ENCODE peak calls at places on chromosomes 5 and 9, in six cellular contexts. One of them, this sample, is unnamed.

GRCh38 chr5:39547548-39548154 is 122.9 kb upstream of the DAB2 start:
- DNase-seq in retinal pigment epithelial cell: peak
- DNase-seq in stimulated activated naive CD4-positive, alpha-beta T cell treated with Interleukin-2 at 50 U/mL for 16 hours: no peak
- DNase-seq in SHP77 treated with DMSO at 0.1 percent for 48 hours: peak
- DNase-seq in breast epithelium: no peak
- DNase-seq in stimulated activated CD8-positive, alpha-beta memory T cell treated with anti-CD3 and anti-CD28 coated beads, Interleukin-7, amount 100 ng/mL, for 4 hours: no peak
- DNase-seq in this sample: no peak

GRCh38 chr5:160183075-160183474 is 46.2 kb upstream of the FABP6 start:
- DNase-seq in SHP77 treated with DMSO at 0.1 percent for 48 hours: no peak
- DNase-seq in stimulated activated naive CD4-positive, alpha-beta T cell treated with Interleukin-2 at 50 U/mL for 16 hours: no peak
- DNase-seq in retinal pigment epithelial cell: no peak
- DNase-seq in breast epithelium: no peak
- DNase-seq in stimulated activated CD8-positive, alpha-beta memory T cell treated with anti-CD3 and anti-CD28 coated beads, Interleukin-7, amount 100 ng/mL, for 4 hours: no peak
- DNase-seq in this sample: no peak

GRCh38 chr9:133502112-133502511 is 22.6 kb downstream of the MYMK start:
- DNase-seq in breast epithelium: no peak
- DNase-seq in stimulated activated CD8-positive, alpha-beta memory T cell treated with anti-CD3 and anti-CD28 coated beads, Interleukin-7, amount 100 ng/mL, for 4 hours: no peak
- DNase-seq in retinal pigment epithelial cell: no peak
- DNase-seq in stimulated activated naive CD4-positive, alpha-beta T cell treated with Interleukin-2 at 50 U/mL for 16 hours: no peak
- DNase-seq in SHP77 treated with DMSO at 0.1 percent for 48 hours: no peak
- DNase-seq in this sample: no peak

GRCh38 chr5:1229822-1230221 is 4.6 kb downstream of the SLC6A18 start:
- DNase-seq in SHP77 treated with DMSO at 0.1 percent for 48 hours: no peak
- DNase-seq in retinal pigment epithelial cell: no peak
- DNase-seq in stimulated activated naive CD4-positive, alpha-beta T cell treated with Interleukin-2 at 50 U/mL for 16 hours: no peak
- DNase-seq in breast epithelium: no peak
- DNase-seq in stimulated activated CD8-positive, alpha-beta memory T cell treated with anti-CD3 and anti-CD28 coated beads, Interleukin-7, amount 100 ng/mL, for 4 hours: no peak
- DNase-seq in this sample: no peak

GRCh38 chr5:68137451-68138190 is 77.9 kb upstream of the PIK3R1 start:
- DNase-seq in retinal pigment epithelial cell: no peak
- DNase-seq in stimulated activated CD8-positive, alpha-beta memory T cell treated with anti-CD3 and anti-CD28 coated beads, Interleukin-7, amount 100 ng/mL, for 4 hours: no peak
- DNase-seq in breast epithelium: no peak
- DNase-seq in stimulated activated naive CD4-positive, alpha-beta T cell treated with Interleukin-2 at 50 U/mL for 16 hours: no peak
- DNase-seq in SHP77 treated with DMSO at 0.1 percent for 48 hours: no peak
- DNase-seq in this sample: no peak

GRCh38 chr9:125889524-125890473 is 142.6 kb downstream of the PBX3 start:
- DNase-seq in stimulated activated naive CD4-positive, alpha-beta T cell treated with Interleukin-2 at 50 U/mL for 16 hours: peak
- DNase-seq in retinal pigment epithelial cell: peak
- DNase-seq in stimulated activated CD8-positive, alpha-beta memory T cell treated with anti-CD3 and anti-CD28 coated beads, Interleukin-7, amount 100 ng/mL, for 4 hours: peak
- DNase-seq in SHP77 treated with DMSO at 0.1 percent for 48 hours: peak
- DNase-seq in breast epithelium: no peak
- DNase-seq in this sample: peak

GRCh38 chr9:5326187-5326586 is 13.5 kb downstream of the RLN1 start:
- DNase-seq in stimulated activated CD8-positive, alpha-beta memory T cell treated with anti-CD3 and anti-CD28 coated beads, Interleukin-7, amount 100 ng/mL, for 4 hours: no peak
- DNase-seq in retinal pigment epithelial cell: no peak
- DNase-seq in SHP77 treated with DMSO at 0.1 percent for 48 hours: no peak
- DNase-seq in stimulated activated naive CD4-positive, alpha-beta T cell treated with Interleukin-2 at 50 U/mL for 16 hours: no peak
- DNase-seq in breast epithelium: no peak
- DNase-seq in this sample: no peak

GRCh38 chr5:71586052-71586940 is 844 bp upstream of the MCCC2 start:
- DNase-seq in stimulated activated CD8-positive, alpha-beta memory T cell treated with anti-CD3 and anti-CD28 coated beads, Interleukin-7, amount 100 ng/mL, for 4 hours: no peak
- DNase-seq in retinal pigment epithelial cell: no peak
- DNase-seq in breast epithelium: no peak
- DNase-seq in stimulated activated naive CD4-positive, alpha-beta T cell treated with Interleukin-2 at 50 U/mL for 16 hours: no peak
- DNase-seq in SHP77 treated with DMSO at 0.1 percent for 48 hours: peak
- DNase-seq in this sample: no peak

GRCh38 chr9:133049043-133049442 is 12.7 kb upstream of the CEL start:
- DNase-seq in stimulated activated naive CD4-positive, alpha-beta T cell treated with Interleukin-2 at 50 U/mL for 16 hours: no peak
- DNase-seq in stimulated activated CD8-positive, alpha-beta memory T cell treated with anti-CD3 and anti-CD28 coated beads, Interleukin-7, amount 100 ng/mL, for 4 hours: no peak
- DNase-seq in SHP77 treated with DMSO at 0.1 percent for 48 hours: no peak
- DNase-seq in retinal pigment epithelial cell: no peak
- DNase-seq in breast epithelium: no peak
- DNase-seq in this sample: no peak

GRCh38 chr5:34743878-34744277 is 87.8 kb downstream of the RAI14 start:
- DNase-seq in stimulated activated naive CD4-positive, alpha-beta T cell treated with Interleukin-2 at 50 U/mL for 16 hours: no peak
- DNase-seq in breast epithelium: no peak
- DNase-seq in retinal pigment epithelial cell: peak
- DNase-seq in SHP77 treated with DMSO at 0.1 percent for 48 hours: no peak
- DNase-seq in stimulated activated CD8-positive, alpha-beta memory T cell treated with anti-CD3 and anti-CD28 coated beads, Interleukin-7, amount 100 ng/mL, for 4 hours: no peak
- DNase-seq in this sample: no peak

GRCh38 chr9:93813687-93814560 is 141.2 kb downstream of the BARX1 start:
- DNase-seq in stimulated activated CD8-positive, alpha-beta memory T cell treated with anti-CD3 and anti-CD28 coated beads, Interleukin-7, amount 100 ng/mL, for 4 hours: no peak
- DNase-seq in stimulated activated naive CD4-positive, alpha-beta T cell treated with Interleukin-2 at 50 U/mL for 16 hours: no peak
- DNase-seq in SHP77 treated with DMSO at 0.1 percent for 48 hours: peak
- DNase-seq in retinal pigment epithelial cell: no peak
- DNase-seq in breast epithelium: no peak
- DNase-seq in this sample: peak

GRCh38 chr9:34891386-34891785 is 66.7 kb upstream of the PHF24 start:
- DNase-seq in stimulated activated CD8-positive, alpha-beta memory T cell treated with anti-CD3 and anti-CD28 coated beads, Interleukin-7, amount 100 ng/mL, for 4 hours: no peak
- DNase-seq in breast epithelium: no peak
- DNase-seq in SHP77 treated with DMSO at 0.1 percent for 48 hours: no peak
- DNase-seq in retinal pigment epithelial cell: no peak
- DNase-seq in stimulated activated naive CD4-positive, alpha-beta T cell treated with Interleukin-2 at 50 U/mL for 16 hours: no peak
- DNase-seq in this sample: no peak

GRCh38 chr5:109837226-109837861 is 147.6 kb downstream of the MAN2A1 start:
- DNase-seq in breast epithelium: no peak
- DNase-seq in retinal pigment epithelial cell: no peak
- DNase-seq in stimulated activated CD8-positive, alpha-beta memory T cell treated with anti-CD3 and anti-CD28 coated beads, Interleukin-7, amount 100 ng/mL, for 4 hours: no peak
- DNase-seq in stimulated activated naive CD4-positive, alpha-beta T cell treated with Interleukin-2 at 50 U/mL for 16 hours: no peak
- DNase-seq in SHP77 treated with DMSO at 0.1 percent for 48 hours: no peak
- DNase-seq in this sample: no peak

GRCh38 chr5:101163088-101163487 is 260.0 kb upstream of the ST8SIA4 start:
- DNase-seq in breast epithelium: no peak
- DNase-seq in stimulated activated CD8-positive, alpha-beta memory T cell treated with anti-CD3 and anti-CD28 coated beads, Interleukin-7, amount 100 ng/mL, for 4 hours: no peak
- DNase-seq in stimulated activated naive CD4-positive, alpha-beta T cell treated with Interleukin-2 at 50 U/mL for 16 hours: no peak
- DNase-seq in retinal pigment epithelial cell: no peak
- DNase-seq in SHP77 treated with DMSO at 0.1 percent for 48 hours: no peak
- DNase-seq in this sample: no peak

GRCh38 chr9:87771251-87772006 is 45.5 kb downstream of the CTSL start:
- DNase-seq in SHP77 treated with DMSO at 0.1 percent for 48 hours: no peak
- DNase-seq in retinal pigment epithelial cell: no peak
- DNase-seq in stimulated activated naive CD4-positive, alpha-beta T cell treated with Interleukin-2 at 50 U/mL for 16 hours: no peak
- DNase-seq in stimulated activated CD8-positive, alpha-beta memory T cell treated with anti-CD3 and anti-CD28 coated beads, Interleukin-7, amount 100 ng/mL, for 4 hours: no peak
- DNase-seq in breast epithelium: no peak
- DNase-seq in this sample: no peak

GRCh38 chr9:137077010-137077747 is at the start of gene UAP1L1:
- DNase-seq in retinal pigment epithelial cell: no peak
- DNase-seq in stimulated activated CD8-positive, alpha-beta memory T cell treated with anti-CD3 and anti-CD28 coated beads, Interleukin-7, amount 100 ng/mL, for 4 hours: no peak
- DNase-seq in SHP77 treated with DMSO at 0.1 percent for 48 hours: no peak
- DNase-seq in breast epithelium: no peak
- DNase-seq in stimulated activated naive CD4-positive, alpha-beta T cell treated with Interleukin-2 at 50 U/mL for 16 hours: peak
- DNase-seq in this sample: peak

GRCh38 chr5:134509308-134510040 is 16.0 kb upstream of the JADE2 start:
- DNase-seq in stimulated activated naive CD4-positive, alpha-beta T cell treated with Interleukin-2 at 50 U/mL for 16 hours: no peak
- DNase-seq in retinal pigment epithelial cell: no peak
- DNase-seq in stimulated activated CD8-positive, alpha-beta memory T cell treated with anti-CD3 and anti-CD28 coated beads, Interleukin-7, amount 100 ng/mL, for 4 hours: no peak
- DNase-seq in breast epithelium: peak
- DNase-seq in SHP77 treated with DMSO at 0.1 percent for 48 hours: no peak
- DNase-seq in this sample: no peak

GRCh38 chr9:124357591-124358361 is 57.5 kb downstream of the PSMB7 start:
- DNase-seq in retinal pigment epithelial cell: peak
- DNase-seq in SHP77 treated with DMSO at 0.1 percent for 48 hours: no peak
- DNase-seq in stimulated activated CD8-positive, alpha-beta memory T cell treated with anti-CD3 and anti-CD28 coated beads, Interleukin-7, amount 100 ng/mL, for 4 hours: no peak
- DNase-seq in breast epithelium: no peak
- DNase-seq in stimulated activated naive CD4-positive, alpha-beta T cell treated with Interleukin-2 at 50 U/mL for 16 hours: no peak
- DNase-seq in this sample: no peak

GRCh38 chr5:135064235-135064570 is 30.2 kb upstream of the PITX1 start:
- DNase-seq in stimulated activated CD8-positive, alpha-beta memory T cell treated with anti-CD3 and anti-CD28 coated beads, Interleukin-7, amount 100 ng/mL, for 4 hours: no peak
- DNase-seq in stimulated activated naive CD4-positive, alpha-beta T cell treated with Interleukin-2 at 50 U/mL for 16 hours: no peak
- DNase-seq in breast epithelium: no peak
- DNase-seq in retinal pigment epithelial cell: no peak
- DNase-seq in SHP77 treated with DMSO at 0.1 percent for 48 hours: no peak
- DNase-seq in this sample: no peak

GRCh38 chr9:119500072-119500771 is 131.0 kb upstream of the BRINP1 start:
- DNase-seq in breast epithelium: no peak
- DNase-seq in stimulated activated naive CD4-positive, alpha-beta T cell treated with Interleukin-2 at 50 U/mL for 16 hours: no peak
- DNase-seq in stimulated activated CD8-positive, alpha-beta memory T cell treated with anti-CD3 and anti-CD28 coated beads, Interleukin-7, amount 100 ng/mL, for 4 hours: no peak
- DNase-seq in SHP77 treated with DMSO at 0.1 percent for 48 hours: no peak
- DNase-seq in retinal pigment epithelial cell: no peak
- DNase-seq in this sample: no peak

GRCh38 chr9:125748511-125749099 is 1.4 kb downstream of the PBX3 start:
- DNase-seq in stimulated activated CD8-positive, alpha-beta memory T cell treated with anti-CD3 and anti-CD28 coated beads, Interleukin-7, amount 100 ng/mL, for 4 hours: no peak
- DNase-seq in stimulated activated naive CD4-positive, alpha-beta T cell treated with Interleukin-2 at 50 U/mL for 16 hours: no peak
- DNase-seq in breast epithelium: no peak
- DNase-seq in SHP77 treated with DMSO at 0.1 percent for 48 hours: no peak
- DNase-seq in retinal pigment epithelial cell: no peak
- DNase-seq in this sample: no peak

GRCh38 chr5:62306494-62307363 is 723 bp downstream of the KIF2A start:
- DNase-seq in stimulated activated naive CD4-positive, alpha-beta T cell treated with Interleukin-2 at 50 U/mL for 16 hours: peak
- DNase-seq in stimulated activated CD8-positive, alpha-beta memory T cell treated with anti-CD3 and anti-CD28 coated beads, Interleukin-7, amount 100 ng/mL, for 4 hours: peak
- DNase-seq in retinal pigment epithelial cell: no peak
- DNase-seq in SHP77 treated with DMSO at 0.1 percent for 48 hours: peak
- DNase-seq in breast epithelium: peak
- DNase-seq in this sample: peak

GRCh38 chr9:98995059-98995665 is 51.5 kb downstream of the COL15A1 start:
- DNase-seq in SHP77 treated with DMSO at 0.1 percent for 48 hours: no peak
- DNase-seq in stimulated activated naive CD4-positive, alpha-beta T cell treated with Interleukin-2 at 50 U/mL for 16 hours: no peak
- DNase-seq in breast epithelium: no peak
- DNase-seq in stimulated activated CD8-positive, alpha-beta memory T cell treated with anti-CD3 and anti-CD28 coated beads, Interleukin-7, amount 100 ng/mL, for 4 hours: no peak
- DNase-seq in retinal pigment epithelial cell: no peak
- DNase-seq in this sample: no peak

GRCh38 chr5:56212127-56212879 is 20.8 kb downstream of the ANKRD55 start:
- DNase-seq in retinal pigment epithelial cell: no peak
- DNase-seq in stimulated activated CD8-positive, alpha-beta memory T cell treated with anti-CD3 and anti-CD28 coated beads, Interleukin-7, amount 100 ng/mL, for 4 hours: no peak
- DNase-seq in SHP77 treated with DMSO at 0.1 percent for 48 hours: no peak
- DNase-seq in breast epithelium: no peak
- DNase-seq in stimulated activated naive CD4-positive, alpha-beta T cell treated with Interleukin-2 at 50 U/mL for 16 hours: no peak
- DNase-seq in this sample: no peak

GRCh38 chr5:149439899-149440655 is 61.0 kb upstream of the IL17B start:
- DNase-seq in stimulated activated naive CD4-positive, alpha-beta T cell treated with Interleukin-2 at 50 U/mL for 16 hours: peak
- DNase-seq in breast epithelium: peak
- DNase-seq in SHP77 treated with DMSO at 0.1 percent for 48 hours: peak
- DNase-seq in retinal pigment epithelial cell: peak
- DNase-seq in stimulated activated CD8-positive, alpha-beta memory T cell treated with anti-CD3 and anti-CD28 coated beads, Interleukin-7, amount 100 ng/mL, for 4 hours: no peak
- DNase-seq in this sample: no peak

GRCh38 chr5:141960018-141960417 is 2.0 kb upstream of the PCDH12 start:
- DNase-seq in stimulated activated CD8-positive, alpha-beta memory T cell treated with anti-CD3 and anti-CD28 coated beads, Interleukin-7, amount 100 ng/mL, for 4 hours: no peak
- DNase-seq in retinal pigment epithelial cell: no peak
- DNase-seq in stimulated activated naive CD4-positive, alpha-beta T cell treated with Interleukin-2 at 50 U/mL for 16 hours: no peak
- DNase-seq in breast epithelium: no peak
- DNase-seq in SHP77 treated with DMSO at 0.1 percent for 48 hours: peak
- DNase-seq in this sample: no peak

GRCh38 chr9:98226516-98226915 is 28.9 kb downstream of the TBC1D2 start:
- DNase-seq in SHP77 treated with DMSO at 0.1 percent for 48 hours: no peak
- DNase-seq in stimulated activated CD8-positive, alpha-beta memory T cell treated with anti-CD3 and anti-CD28 coated beads, Interleukin-7, amount 100 ng/mL, for 4 hours: no peak
- DNase-seq in breast epithelium: no peak
- DNase-seq in retinal pigment epithelial cell: no peak
- DNase-seq in stimulated activated naive CD4-positive, alpha-beta T cell treated with Interleukin-2 at 50 U/mL for 16 hours: no peak
- DNase-seq in this sample: no peak

GRCh38 chr9:76475691-76476090 is 16.7 kb downstream of the GCNT1 start:
- DNase-seq in retinal pigment epithelial cell: no peak
- DNase-seq in stimulated activated CD8-positive, alpha-beta memory T cell treated with anti-CD3 and anti-CD28 coated beads, Interleukin-7, amount 100 ng/mL, for 4 hours: no peak
- DNase-seq in SHP77 treated with DMSO at 0.1 percent for 48 hours: no peak
- DNase-seq in breast epithelium: no peak
- DNase-seq in stimulated activated naive CD4-positive, alpha-beta T cell treated with Interleukin-2 at 50 U/mL for 16 hours: no peak
- DNase-seq in this sample: no peak

GRCh38 chr9:137815256-137816255 is 62.0 kb upstream of the CACNA1B start:
- DNase-seq in stimulated activated CD8-positive, alpha-beta memory T cell treated with anti-CD3 and anti-CD28 coated beads, Interleukin-7, amount 100 ng/mL, for 4 hours: no peak
- DNase-seq in SHP77 treated with DMSO at 0.1 percent for 48 hours: no peak
- DNase-seq in retinal pigment epithelial cell: no peak
- DNase-seq in stimulated activated naive CD4-positive, alpha-beta T cell treated with Interleukin-2 at 50 U/mL for 16 hours: no peak
- DNase-seq in breast epithelium: peak
- DNase-seq in this sample: no peak

GRCh38 chr9:69376651-69377050 is 51.6 kb downstream of the ENTREP1 start:
- DNase-seq in stimulated activated CD8-positive, alpha-beta memory T cell treated with anti-CD3 and anti-CD28 coated beads, Interleukin-7, amount 100 ng/mL, for 4 hours: no peak
- DNase-seq in breast epithelium: no peak
- DNase-seq in SHP77 treated with DMSO at 0.1 percent for 48 hours: no peak
- DNase-seq in stimulated activated naive CD4-positive, alpha-beta T cell treated with Interleukin-2 at 50 U/mL for 16 hours: no peak
- DNase-seq in retinal pigment epithelial cell: no peak
- DNase-seq in this sample: no peak

GRCh38 chr9:33535541-33535940 is 11.5 kb downstream of the ANKRD18B start:
- DNase-seq in stimulated activated naive CD4-positive, alpha-beta T cell treated with Interleukin-2 at 50 U/mL for 16 hours: no peak
- DNase-seq in SHP77 treated with DMSO at 0.1 percent for 48 hours: no peak
- DNase-seq in breast epithelium: no peak
- DNase-seq in stimulated activated CD8-positive, alpha-beta memory T cell treated with anti-CD3 and anti-CD28 coated beads, Interleukin-7, amount 100 ng/mL, for 4 hours: no peak
- DNase-seq in retinal pigment epithelial cell: no peak
- DNase-seq in this sample: no peak

GRCh38 chr5:16492398-16493175 is 27.0 kb upstream of the ZNF622 start:
- DNase-seq in stimulated activated CD8-positive, alpha-beta memory T cell treated with anti-CD3 and anti-CD28 coated beads, Interleukin-7, amount 100 ng/mL, for 4 hours: no peak
- DNase-seq in stimulated activated naive CD4-positive, alpha-beta T cell treated with Interleukin-2 at 50 U/mL for 16 hours: no peak
- DNase-seq in SHP77 treated with DMSO at 0.1 percent for 48 hours: no peak
- DNase-seq in breast epithelium: no peak
- DNase-seq in retinal pigment epithelial cell: peak
- DNase-seq in this sample: peak

GRCh38 chr9:80449513-80449912 is 877.7 kb downstream of the TLE4 start:
- DNase-seq in SHP77 treated with DMSO at 0.1 percent for 48 hours: no peak
- DNase-seq in retinal pigment epithelial cell: no peak
- DNase-seq in stimulated activated naive CD4-positive, alpha-beta T cell treated with Interleukin-2 at 50 U/mL for 16 hours: no peak
- DNase-seq in breast epithelium: no peak
- DNase-seq in stimulated activated CD8-positive, alpha-beta memory T cell treated with anti-CD3 and anti-CD28 coated beads, Interleukin-7, amount 100 ng/mL, for 4 hours: no peak
- DNase-seq in this sample: no peak

This sample was measured in suprapubic skin.